ENCODE peak calls at places on chromosome 4, in four cellular contexts. One of them, this sample, is unnamed.
A peak's percentile ranks its signal among the peaks of the same experiment; 100 is the strongest.

GRCh38 chr4:114998316-114998715 is 115.1 kb downstream of the NDST4 start:
- DNase-seq in activated CD4-positive, alpha-beta T cell treated with anti-CD3 and anti-CD28 coated beads, Interleukin-2, amount 50 U/mL, for 24 hours: no peak
- DNase-seq in epithelial cell of prostate: no peak
- DNase-seq in ovary: no peak
- DNase-seq in this sample: no peak

GRCh38 chr4:34091451-34091850 is 2152.9 kb downstream of the ARAP2 start:
- DNase-seq in ovary: no peak
- DNase-seq in epithelial cell of prostate: no peak
- DNase-seq in activated CD4-positive, alpha-beta T cell treated with anti-CD3 and anti-CD28 coated beads, Interleukin-2, amount 50 U/mL, for 24 hours: no peak
- DNase-seq in this sample: no peak

GRCh38 chr4:105712766-105713165 is 4.2 kb downstream of the GSTCD start:
- DNase-seq in activated CD4-positive, alpha-beta T cell treated with anti-CD3 and anti-CD28 coated beads, Interleukin-2, amount 50 U/mL, for 24 hours: no peak
- DNase-seq in epithelial cell of prostate: no peak
- DNase-seq in ovary: no peak
- DNase-seq in this sample: no peak

GRCh38 chr4:94634266-94634665 is 123.5 kb upstream of the BMPR1B start:
- DNase-seq in activated CD4-positive, alpha-beta T cell treated with anti-CD3 and anti-CD28 coated beads, Interleukin-2, amount 50 U/mL, for 24 hours: no peak
- DNase-seq in epithelial cell of prostate: no peak
- DNase-seq in ovary: no peak
- DNase-seq in this sample: no peak

GRCh38 chr4:48710446-48711209 is 69.5 kb downstream of the FRYL start:
- DNase-seq in ovary: no peak
- DNase-seq in activated CD4-positive, alpha-beta T cell treated with anti-CD3 and anti-CD28 coated beads, Interleukin-2, amount 50 U/mL, for 24 hours: no peak
- DNase-seq in epithelial cell of prostate: no peak
- DNase-seq in this sample: no peak

GRCh38 chr4:140485939-140486338 is 12.2 kb downstream of the MGAT4D start:
- DNase-seq in activated CD4-positive, alpha-beta T cell treated with anti-CD3 and anti-CD28 coated beads, Interleukin-2, amount 50 U/mL, for 24 hours: no peak
- DNase-seq in epithelial cell of prostate: no peak
- DNase-seq in ovary: no peak
- DNase-seq in this sample: no peak

GRCh38 chr4:41977709-41978108 is 3.8 kb upstream of the DCAF4L1 start:
- DNase-seq in activated CD4-positive, alpha-beta T cell treated with anti-CD3 and anti-CD28 coated beads, Interleukin-2, amount 50 U/mL, for 24 hours: no peak
- DNase-seq in epithelial cell of prostate: no peak
- DNase-seq in ovary: no peak
- DNase-seq in this sample: no peak

GRCh38 chr4:28073860-28074555 is 1213.4 kb downstream of the STIM2 start:
- DNase-seq in epithelial cell of prostate: no peak
- DNase-seq in activated CD4-positive, alpha-beta T cell treated with anti-CD3 and anti-CD28 coated beads, Interleukin-2, amount 50 U/mL, for 24 hours: no peak
- DNase-seq in ovary: no peak
- DNase-seq in this sample: no peak

GRCh38 chr4:155353923-155354540 is 22.7 kb downstream of the MAP9 start:
- DNase-seq in ovary: peak; percentile 74
- DNase-seq in activated CD4-positive, alpha-beta T cell treated with anti-CD3 and anti-CD28 coated beads, Interleukin-2, amount 50 U/mL, for 24 hours: peak; percentile 9
- DNase-seq in epithelial cell of prostate: no peak
- DNase-seq in this sample: no peak

GRCh38 chr4:109441858-109442480 is 8.4 kb downstream of the SEC24B start:
- DNase-seq in activated CD4-positive, alpha-beta T cell treated with anti-CD3 and anti-CD28 coated beads, Interleukin-2, amount 50 U/mL, for 24 hours: no peak
- DNase-seq in ovary: no peak
- DNase-seq in epithelial cell of prostate: no peak
- DNase-seq in this sample: no peak

GRCh38 chr4:61223385-61223784 is 23.3 kb downstream of the ADGRL3 start:
- DNase-seq in activated CD4-positive, alpha-beta T cell treated with anti-CD3 and anti-CD28 coated beads, Interleukin-2, amount 50 U/mL, for 24 hours: no peak
- DNase-seq in epithelial cell of prostate: peak; percentile 24
- DNase-seq in ovary: no peak
- DNase-seq in this sample: no peak

GRCh38 chr4:6469898-6470501 is 2.4 kb downstream of the PPP2R2C start:
- DNase-seq in activated CD4-positive, alpha-beta T cell treated with anti-CD3 and anti-CD28 coated beads, Interleukin-2, amount 50 U/mL, for 24 hours: no peak
- DNase-seq in ovary: no peak
- DNase-seq in epithelial cell of prostate: no peak
- DNase-seq in this sample: no peak

GRCh38 chr4:26223160-26223559 is 97.7 kb upstream of the RBPJ start:
- DNase-seq in epithelial cell of prostate: peak; percentile 12
- DNase-seq in ovary: no peak
- DNase-seq in activated CD4-positive, alpha-beta T cell treated with anti-CD3 and anti-CD28 coated beads, Interleukin-2, amount 50 U/mL, for 24 hours: no peak
- DNase-seq in this sample: no peak

GRCh38 chr4:83240379-83240875 is 44.2 kb downstream of the COQ2 start:
- DNase-seq in activated CD4-positive, alpha-beta T cell treated with anti-CD3 and anti-CD28 coated beads, Interleukin-2, amount 50 U/mL, for 24 hours: no peak
- DNase-seq in ovary: no peak
- DNase-seq in epithelial cell of prostate: no peak
- DNase-seq in this sample: no peak

GRCh38 chr4:14254252-14254651 is 626.7 kb upstream of the BOD1L1 start:
- DNase-seq in epithelial cell of prostate: no peak
- DNase-seq in ovary: peak; percentile 7
- DNase-seq in activated CD4-positive, alpha-beta T cell treated with anti-CD3 and anti-CD28 coated beads, Interleukin-2, amount 50 U/mL, for 24 hours: no peak
- DNase-seq in this sample: no peak